ENCODE peak calls at places on chromosome 15, in six cellular contexts. J is fibroblast of the aortic adventitia, D is thoracic aorta, B is Panc1, G is lower leg skin, Z is fibroblast of lung. E is an unnamed sample.

GRCh38 chr15:74319596-74320357 is 47.7 kb downstream of the CYP11A1 start:
- DNase-seq in J (no peak), D (no peak), B (no peak), G (no peak), Z (no peak), E (peak)

GRCh38 chr15:81268340-81268739 is 55.6 kb downstream of the STARD5 start:
- DNase-seq in J (no peak), D (no peak), B (no peak), G (no peak), Z (no peak), E (no peak)

GRCh38 chr15:76336254-76337046 is at the start of gene ISL2:
- DNase-seq in J (peak), D (no peak), B (no peak), G (peak), Z (peak), E (peak)

GRCh38 chr15:66894363-66894762 is 171.0 kb upstream of the SMAD3 start:
- DNase-seq in J (no peak), D (no peak), B (no peak), G (peak), Z (no peak), E (no peak)

GRCh38 chr15:56484284-56484683 is 19.3 kb upstream of the MNS1 start:
- DNase-seq in J (no peak), D (no peak), B (no peak), G (no peak), Z (no peak), E (no peak)

GRCh38 chr15:58331903-58332675 is 99.7 kb upstream of the LIPC start:
- DNase-seq in J (peak), D (peak), B (peak), G (peak), Z (peak), E (peak)

GRCh38 chr15:73950479-73951043 is 24.3 kb downstream of the LOXL1 start:
- DNase-seq in J (no peak), D (no peak), B (no peak), G (no peak), Z (no peak), E (no peak)

GRCh38 chr15:25242957-25243799 is 195.6 kb downstream of the UBE3A start:
- DNase-seq in J (no peak), D (no peak), B (no peak), G (peak), Z (no peak), E (no peak)

GRCh38 chr15:71109130-71109529 is 6.1 kb upstream of the THSD4 start:
- DNase-seq in J (peak), D (no peak), B (no peak), G (no peak), Z (peak), E (peak)

GRCh38 chr15:79076661-79077060 is 13.9 kb downstream of the RASGRF1 start:
- DNase-seq in J (no peak), D (no peak), B (no peak), G (no peak), Z (no peak), E (no peak)

GRCh38 chr15:56390739-56391267 is 25.6 kb downstream of the TEX9 start:
- DNase-seq in J (no peak), D (no peak), B (no peak), G (no peak), Z (peak), E (no peak)

GRCh38 chr15:41180206-41180789 is 50.3 kb downstream of the EXD1 start:
- DNase-seq in J (peak), D (no peak), B (no peak), G (no peak), Z (peak), E (peak)

GRCh38 chr15:80152896-80153876 is at the start of gene FAH:
- DNase-seq in J (peak), D (no peak), B (no peak), G (peak), Z (peak), E (peak)

GRCh38 chr15:81235781-81236507 is 39.3 kb downstream of the IL16 start:
- DNase-seq in J (peak), D (no peak), B (no peak), G (no peak), Z (peak), E (peak)

GRCh38 chr15:42890161-42890913 is 30.2 kb downstream of the TTBK2 start:
- DNase-seq in J (peak), D (no peak), B (peak), G (no peak), Z (peak), E (peak)

GRCh38 chr15:85755942-85756341 is 38.8 kb downstream of the KLHL25 start:
- DNase-seq in J (no peak), D (no peak), B (no peak), G (peak), Z (no peak), E (no peak)

GRCh38 chr15:101043911-101044624 is 124.9 kb downstream of the LRRK1 start:
- DNase-seq in J (no peak), D (no peak), B (no peak), G (peak), Z (no peak), E (no peak)

GRCh38 chr15:67050522-67051087 is 14.8 kb upstream of the SMAD3 start:
- DNase-seq in J (no peak), D (no peak), B (no peak), G (no peak), Z (no peak), E (no peak)

GRCh38 chr15:101500865-101501551 is 11.5 kb upstream of the PCSK6 start:
- DNase-seq in J (no peak), D (no peak), B (no peak), G (peak), Z (no peak), E (no peak)

GRCh38 chr15:87293016-87293415 is 963.5 kb downstream of the NTRK3 start:
- DNase-seq in J (no peak), D (no peak), B (no peak), G (no peak), Z (no peak), E (peak)

GRCh38 chr15:29800441-29801366 is 21.6 kb downstream of the TJP1 start:
- DNase-seq in J (no peak), D (no peak), B (no peak), G (no peak), Z (peak), E (no peak)

GRCh38 chr15:29970402-29970695 is 112.4 kb upstream of the GOLGA8J start:
- DNase-seq in J (no peak), D (no peak), B (no peak), G (no peak), Z (peak), E (peak)

GRCh38 chr15:65101418-65101890 is 13.5 kb downstream of the UBAP1L start:
- DNase-seq in J (peak), D (no peak), B (peak), G (peak), Z (peak), E (peak)

GRCh38 chr15:65099336-65099735 is 15.7 kb downstream of the UBAP1L start:
- DNase-seq in J (no peak), D (no peak), B (no peak), G (peak), Z (no peak), E (no peak)

GRCh38 chr15:65100427-65100826 is 14.6 kb downstream of the UBAP1L start:
- DNase-seq in J (no peak), D (no peak), B (no peak), G (peak), Z (no peak), E (no peak)

GRCh38 chr15:65102912-65103311 is 12.1 kb downstream of the UBAP1L start:
- DNase-seq in J (no peak), D (no peak), B (no peak), G (no peak), Z (no peak), E (no peak)

GRCh38 chr15:65101891-65102708 is 12.9 kb downstream of the UBAP1L start:
- DNase-seq in J (no peak), D (no peak), B (no peak), G (peak), Z (no peak), E (no peak)
- H3K4me3 ChIP-seq in J (no peak), D (no peak), B (no peak), G (no peak), Z (no peak), E (no peak)

GRCh38 chr15:60592386-60593339 is 113.7 kb upstream of the ICE2 start:
- DNase-seq in J (peak), D (peak), B (no peak), G (peak), Z (peak), E (peak)
- H3K4me3 ChIP-seq in J (peak), D (peak), B (peak), G (peak), Z (peak), E (peak)

DNA sequence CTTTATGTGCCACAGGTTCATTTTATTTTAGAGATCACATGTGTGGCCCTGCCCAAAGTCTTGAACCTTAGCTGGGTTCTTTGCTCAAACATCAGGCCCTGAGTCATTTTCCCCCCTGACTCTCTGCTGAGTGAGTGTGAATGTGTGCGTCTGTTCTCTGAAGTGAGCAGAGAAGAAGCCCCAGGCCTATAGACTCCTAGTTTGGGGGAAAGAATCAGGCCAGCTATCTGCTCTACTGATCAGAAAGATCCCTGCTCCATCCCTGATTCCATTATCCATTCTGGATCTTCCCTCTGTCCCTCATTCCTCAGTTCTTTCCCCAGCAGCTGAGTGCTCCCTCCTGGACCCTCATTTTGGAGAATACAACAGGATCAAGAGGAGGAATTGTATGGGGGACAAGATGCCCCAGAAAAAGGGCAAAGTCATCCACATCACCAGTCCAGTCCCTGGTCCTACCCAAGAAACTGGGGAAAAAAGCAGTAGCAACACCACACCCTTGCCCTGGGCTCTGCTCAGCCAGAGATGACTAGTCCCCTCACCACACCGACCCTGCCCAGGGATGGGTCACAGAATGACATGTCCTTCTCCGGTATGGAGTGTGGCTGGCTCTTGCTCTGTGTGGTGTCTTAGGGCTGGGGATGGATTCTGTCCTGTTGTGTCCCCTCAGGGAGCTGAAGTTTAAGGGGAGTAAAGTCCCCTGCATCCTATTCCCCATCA is 3.2 kb downstream of the DUOX1 start:
- DNase-seq in J (no peak), D (no peak), B (no peak), G (no peak), Z (no peak), E (no peak)
- H3K4me3 ChIP-seq in J (no peak), D (no peak), B (no peak), G (no peak), Z (no peak), E (no peak)

DNA sequence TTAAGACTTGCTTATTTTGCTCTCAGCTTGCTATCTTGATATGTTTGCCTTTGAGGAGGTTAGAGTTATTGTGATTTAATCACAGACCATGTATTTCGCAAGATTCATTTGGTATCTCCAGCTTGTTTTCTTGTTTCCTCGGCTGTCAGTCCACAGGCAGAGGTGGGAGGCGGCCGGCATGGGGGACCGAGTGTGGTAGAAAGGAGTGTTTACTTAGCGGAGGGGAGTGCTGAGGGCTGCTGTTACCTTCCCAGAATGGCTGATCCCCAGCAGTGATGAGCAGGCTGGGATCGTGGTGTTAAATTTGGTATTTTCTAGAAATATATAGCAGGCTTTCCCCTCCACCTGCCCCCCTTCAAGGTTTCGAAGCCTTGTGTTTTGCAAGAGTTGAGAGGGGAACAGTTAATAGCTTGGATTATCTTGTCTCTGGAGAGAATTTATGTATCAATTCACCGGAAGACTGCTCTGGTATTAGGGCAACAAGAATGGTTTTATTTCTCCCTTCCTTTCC is 151.2 kb downstream of the IGF1R start:
- DNase-seq in J (peak), D (no peak), B (no peak), G (no peak), Z (no peak), E (peak)
- H3K4me3 ChIP-seq in J (no peak), D (peak), B (peak), G (no peak), Z (no peak), E (peak)

DNA sequence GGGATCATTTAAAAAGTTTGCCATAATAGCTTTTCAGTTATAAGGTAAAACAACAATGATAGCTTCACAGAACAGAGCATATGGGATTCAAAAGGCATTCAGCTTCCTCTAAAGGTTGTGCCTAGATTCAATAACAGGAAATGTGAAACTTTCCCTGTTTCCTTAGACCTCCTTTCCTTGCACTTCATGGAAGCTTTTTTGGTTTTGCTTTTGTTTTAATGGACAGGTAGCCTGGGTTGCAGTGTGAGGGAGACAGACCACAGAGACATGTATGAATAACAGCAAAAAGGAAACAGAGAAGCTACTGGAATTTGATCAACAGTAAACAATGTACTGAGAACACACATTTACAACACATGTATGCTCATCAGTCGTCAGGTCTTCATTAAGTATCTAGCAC is 2.3 kb upstream of the TNFAIP8L3 start:
- DNase-seq in J (no peak), D (no peak), B (no peak), G (no peak), Z (no peak), E (no peak)
- H3K4me3 ChIP-seq in J (no peak), D (no peak), B (no peak), G (no peak), Z (no peak), E (no peak)

DNA sequence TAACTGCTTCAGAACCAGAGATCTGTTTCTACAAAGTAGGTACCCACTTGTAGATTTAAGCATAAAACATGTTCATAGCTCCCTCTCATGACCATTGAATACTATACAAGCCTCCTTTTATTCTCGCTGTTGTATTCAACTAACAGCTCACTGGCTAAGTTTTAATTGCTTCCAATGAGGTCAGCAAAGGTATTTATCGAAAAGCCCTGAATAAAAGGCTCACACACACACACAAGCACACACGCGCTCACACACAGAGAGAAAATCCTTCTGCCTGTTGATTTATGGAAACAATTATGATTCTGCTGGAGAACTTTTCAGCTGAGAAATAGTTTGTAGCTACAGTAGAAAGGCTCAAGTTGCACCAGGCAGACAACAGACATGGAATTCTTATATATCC is at the start of gene FGF7:
- DNase-seq in J (peak), D (no peak), B (no peak), G (peak), Z (peak), E (peak)
- H3K4me3 ChIP-seq in J (peak), D (peak), B (no peak), G (peak), Z (peak), E (peak)

GRCh38 chr15:64373360-64373759 is 7.9 kb downstream of the PCLAF start:
- DNase-seq in J (no peak), D (no peak), B (no peak), G (peak), Z (no peak), E (no peak)
- H3K4me3 ChIP-seq in J (no peak), D (no peak), B (no peak), G (no peak), Z (no peak), E (no peak)

GRCh38 chr15:31062310-31062964 is 39.1 kb downstream of the TRPM1 start:
- DNase-seq in J (no peak), D (no peak), B (no peak), G (no peak), Z (no peak), E (peak)
- H3K4me3 ChIP-seq in J (no peak), D (no peak), B (no peak), G (no peak), Z (no peak), E (peak)

DNA sequence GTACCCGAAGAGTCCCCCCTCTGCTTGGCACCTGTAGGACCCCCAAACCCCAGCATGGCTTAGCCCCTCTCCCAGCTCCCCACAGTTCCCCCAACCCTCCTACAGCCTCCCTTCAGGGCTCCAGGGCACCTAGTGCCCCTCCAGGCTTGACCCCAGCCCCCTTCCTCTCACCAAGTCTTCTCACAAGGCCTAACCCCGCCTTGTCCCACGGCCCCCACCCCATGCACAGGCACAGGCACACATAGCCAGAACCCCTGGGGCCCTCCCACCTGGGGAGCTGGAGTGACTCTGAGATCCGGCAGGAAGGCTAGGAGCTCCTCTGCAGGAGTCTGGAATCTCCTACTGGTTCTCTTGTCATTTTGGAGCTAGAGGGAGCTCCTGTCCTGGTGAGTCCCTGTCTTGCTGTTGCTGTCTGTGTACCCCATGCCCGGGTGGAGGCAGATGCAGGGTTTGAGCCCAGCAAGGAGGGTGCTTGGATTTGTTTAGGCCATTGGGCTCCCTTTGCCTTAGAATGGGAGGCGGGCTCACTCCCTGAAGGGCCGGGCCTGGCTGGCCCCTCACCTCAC is 39.6 kb downstream of the KLF13 start:
- DNase-seq in J (no peak), D (no peak), B (no peak), G (peak), Z (peak), E (no peak)
- H3K4me3 ChIP-seq in J (peak), D (peak), B (no peak), G (no peak), Z (no peak), E (peak)

DNA sequence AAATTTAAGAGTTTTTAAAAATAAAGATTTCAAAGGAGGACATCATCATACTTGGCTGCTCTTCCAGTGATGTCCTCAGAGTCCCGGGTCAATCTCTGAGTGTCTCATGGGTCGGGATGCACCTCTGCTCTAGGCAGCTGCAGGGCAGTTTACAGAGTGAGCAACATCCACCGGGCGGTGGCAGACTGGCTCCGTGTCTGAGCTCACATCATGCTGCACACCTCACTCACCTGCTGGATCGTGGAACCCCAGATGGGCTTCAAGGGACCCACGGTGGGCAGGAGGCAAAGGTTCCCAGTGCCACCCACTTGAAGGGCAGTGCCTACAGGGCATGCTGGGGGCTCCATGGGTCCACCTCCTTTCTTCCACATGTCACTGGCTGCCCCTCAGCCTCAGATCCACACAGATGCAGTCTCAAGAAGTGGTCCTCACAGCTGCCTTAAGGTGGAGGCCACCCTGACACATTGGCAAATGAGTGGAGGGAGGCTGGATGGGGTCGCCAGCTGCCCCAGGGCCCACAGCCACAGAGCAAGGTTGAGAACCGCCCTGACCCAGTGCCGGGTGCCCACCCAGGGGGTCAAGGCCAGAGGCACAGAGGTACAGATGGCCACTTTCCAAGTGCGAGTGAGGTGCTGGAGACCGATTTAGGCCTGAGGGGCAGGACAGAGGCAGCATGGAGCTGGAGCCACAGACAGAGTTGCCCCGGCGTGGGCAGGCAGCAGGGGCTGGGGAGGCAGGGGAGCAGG is 25.2 kb downstream of the CYFIP1 start:
- DNase-seq in J (no peak), D (no peak), B (no peak), G (no peak), Z (no peak), E (no peak)
- H3K4me3 ChIP-seq in J (no peak), D (no peak), B (no peak), G (no peak), Z (no peak), E (no peak)

E was measured in adipocyte.